ENCODE peak calls at places on chromosomes 6 and 20, in six cellular contexts. One of them, this sample, is unnamed.
A peak's percentile ranks its signal among the peaks of the same experiment; 100 is the strongest.

GRCh38 chr6:165973473-165973872 is 194.2 kb downstream of the TBXT start:
- DNase-seq in pancreas: no peak
- DNase-seq in Panc1: no peak
- DNase-seq in spleen: no peak
- DNase-seq in CD8-positive, alpha-beta T cell: no peak
- DNase-seq in upper lobe of right lung: no peak
- DNase-seq in this sample: no peak

GRCh38 chr20:35235881-35236280 is 9.4 kb downstream of the MMP24 start:
- DNase-seq in upper lobe of right lung: peak; percentile 82
- DNase-seq in Panc1: no peak
- DNase-seq in spleen: no peak
- DNase-seq in CD8-positive, alpha-beta T cell: no peak
- DNase-seq in pancreas: no peak
- DNase-seq in this sample: no peak

GRCh38 chr6:154615483-154616025 is 105.1 kb upstream of the CNKSR3 start:
- DNase-seq in pancreas: peak; percentile 89
- DNase-seq in upper lobe of right lung: peak; percentile 73
- DNase-seq in spleen: no peak
- DNase-seq in Panc1: peak; percentile 33
- DNase-seq in CD8-positive, alpha-beta T cell: no peak
- DNase-seq in this sample: no peak

GRCh38 chr20:33676121-33676520 is 1.9 kb upstream of the NECAB3 start:
- DNase-seq in upper lobe of right lung: no peak
- DNase-seq in Panc1: no peak
- DNase-seq in spleen: no peak
- DNase-seq in pancreas: no peak
- DNase-seq in CD8-positive, alpha-beta T cell: no peak
- DNase-seq in this sample: no peak

GRCh38 chr6:124983383-124983782 is 21.1 kb downstream of the RNF217 start:
- DNase-seq in pancreas: no peak
- DNase-seq in spleen: no peak
- DNase-seq in Panc1: no peak
- DNase-seq in CD8-positive, alpha-beta T cell: no peak
- DNase-seq in upper lobe of right lung: no peak
- DNase-seq in this sample: no peak

GRCh38 chr6:85323435-85324040 is 126.3 kb upstream of the NT5E start:
- DNase-seq in spleen: no peak
- DNase-seq in Panc1: peak; percentile 42
- DNase-seq in pancreas: peak; percentile 80
- DNase-seq in CD8-positive, alpha-beta T cell: peak; percentile 58
- DNase-seq in upper lobe of right lung: no peak
- DNase-seq in this sample: no peak

GRCh38 chr6:19719691-19720127 is 117.5 kb upstream of the ID4 start:
- DNase-seq in pancreas: no peak
- DNase-seq in CD8-positive, alpha-beta T cell: no peak
- DNase-seq in upper lobe of right lung: no peak
- DNase-seq in spleen: no peak
- DNase-seq in Panc1: no peak
- DNase-seq in this sample: no peak

GRCh38 chr6:32794510-32794909 is 22.3 kb downstream of the HLA-DOB start:
- DNase-seq in upper lobe of right lung: no peak
- DNase-seq in spleen: no peak
- DNase-seq in pancreas: no peak
- DNase-seq in Panc1: no peak
- DNase-seq in CD8-positive, alpha-beta T cell: no peak
- DNase-seq in this sample: no peak

GRCh38 chr6:141394125-141394536 is 738.6 kb upstream of the GJE1 start:
- DNase-seq in spleen: no peak
- DNase-seq in CD8-positive, alpha-beta T cell: no peak
- DNase-seq in upper lobe of right lung: no peak
- DNase-seq in pancreas: peak; percentile 47
- DNase-seq in Panc1: no peak
- DNase-seq in this sample: no peak

GRCh38 chr6:115643762-115644161 is 416.9 kb downstream of the FRK start:
- DNase-seq in pancreas: no peak
- DNase-seq in CD8-positive, alpha-beta T cell: no peak
- DNase-seq in spleen: no peak
- DNase-seq in Panc1: no peak
- DNase-seq in upper lobe of right lung: no peak
- DNase-seq in this sample: no peak

GRCh38 chr20:52420805-52421204 is 229.2 kb upstream of the ZFP64 start:
- DNase-seq in Panc1: no peak
- DNase-seq in CD8-positive, alpha-beta T cell: no peak
- DNase-seq in pancreas: no peak
- DNase-seq in upper lobe of right lung: no peak
- DNase-seq in spleen: no peak
- DNase-seq in this sample: no peak
- H3K4me3 ChIP-seq in Panc1: no peak overlapping the region
- H3K4me3 ChIP-seq in CD8-positive, alpha-beta T cell: no peak overlapping the region
- H3K4me3 ChIP-seq in pancreas: no peak overlapping the region
- H3K4me3 ChIP-seq in upper lobe of right lung: no peak overlapping the region
- H3K4me3 ChIP-seq in spleen: no peak overlapping the region
- H3K4me3 ChIP-seq in this sample: no peak overlapping the region

GRCh38 chr20:59458645-59459044 is 145.7 kb upstream of the PHACTR3 start:
- DNase-seq in CD8-positive, alpha-beta T cell: no peak
- DNase-seq in pancreas: no peak
- DNase-seq in upper lobe of right lung: no peak
- DNase-seq in Panc1: no peak
- DNase-seq in spleen: peak; percentile 15
- DNase-seq in this sample: no peak

GRCh38 chr20:59453634-59454241 is 150.6 kb upstream of the PHACTR3 start:
- DNase-seq in spleen: peak; percentile 47
- DNase-seq in Panc1: no peak
- DNase-seq in CD8-positive, alpha-beta T cell: no peak
- DNase-seq in pancreas: no peak
- DNase-seq in upper lobe of right lung: no peak
- DNase-seq in this sample: no peak

GRCh38 chr20:59452856-59453255 is 151.5 kb upstream of the PHACTR3 start:
- DNase-seq in CD8-positive, alpha-beta T cell: no peak
- DNase-seq in pancreas: no peak
- DNase-seq in spleen: peak; percentile 62
- DNase-seq in Panc1: no peak
- DNase-seq in upper lobe of right lung: no peak
- DNase-seq in this sample: no peak

GRCh38 chr20:59456342-59457132 is 147.8 kb upstream of the PHACTR3 start:
- DNase-seq in pancreas: no peak
- DNase-seq in upper lobe of right lung: no peak
- DNase-seq in Panc1: no peak
- DNase-seq in CD8-positive, alpha-beta T cell: no peak
- DNase-seq in spleen: peak; percentile 58
- DNase-seq in this sample: no peak

DNA sequence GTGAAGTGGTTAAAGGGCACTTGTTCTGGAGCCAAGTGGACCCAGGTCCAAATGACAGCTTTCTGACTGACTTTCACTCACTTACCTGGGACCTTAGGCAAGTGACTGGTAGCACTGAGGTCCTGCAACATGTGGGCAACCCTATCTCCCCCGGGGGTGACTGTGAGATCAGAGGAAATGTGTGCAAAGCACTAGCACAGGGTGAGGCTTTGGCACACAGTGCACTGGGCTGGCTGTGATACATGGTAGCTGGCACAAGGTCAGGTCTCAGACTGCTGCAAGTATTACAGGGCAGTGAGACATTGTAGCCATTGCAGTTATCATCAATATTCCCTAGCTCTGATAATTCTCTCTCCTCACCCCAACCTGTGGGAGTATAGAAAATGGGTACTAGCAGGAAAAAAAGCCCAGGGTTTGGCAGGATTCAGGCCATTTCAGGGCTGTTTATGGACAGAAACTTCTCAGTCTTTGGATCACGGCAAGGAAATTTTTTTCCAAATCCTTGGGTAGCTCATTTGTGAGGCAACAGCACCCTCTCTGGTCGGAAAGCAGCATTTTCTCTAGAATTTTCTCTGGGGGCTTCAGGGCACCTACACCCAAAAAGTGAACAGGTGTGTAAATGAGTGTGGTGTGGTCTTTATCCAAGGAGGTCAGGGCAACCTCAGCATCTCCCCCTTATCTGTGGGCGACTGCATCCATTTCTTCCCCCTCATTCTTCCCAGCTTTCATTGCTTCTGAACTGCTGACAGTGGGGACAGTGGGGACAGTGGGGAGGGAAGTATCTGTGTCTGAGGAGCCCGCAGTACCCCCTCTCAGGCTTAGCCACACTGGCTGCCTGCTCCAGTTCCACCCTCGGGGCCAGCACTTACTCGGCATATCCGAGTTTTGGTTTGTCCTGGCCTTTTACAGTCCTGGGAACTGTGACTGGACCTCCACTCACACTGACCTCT is 148.7 kb upstream of the PHACTR3 start:
- DNase-seq in Panc1: no peak
- DNase-seq in upper lobe of right lung: no peak
- DNase-seq in spleen: peak; percentile 47
- DNase-seq in pancreas: no peak
- DNase-seq in CD8-positive, alpha-beta T cell: no peak
- DNase-seq in this sample: no peak
- H3K27me3 ChIP-seq in Panc1: peaks cover 4% of the 10 kb centered on the region
- H3K27me3 ChIP-seq in upper lobe of right lung: no peaks in the 10 kb centered on the region
- H3K27me3 ChIP-seq in spleen: peaks cover 11% of the 10 kb centered on the region
- H3K27me3 ChIP-seq in pancreas: no peaks in the 10 kb centered on the region
- H3K27me3 ChIP-seq in CD8-positive, alpha-beta T cell: no peaks in the 10 kb centered on the region
- H3K27me3 ChIP-seq in this sample: no peaks in the 10 kb centered on the region

DNA sequence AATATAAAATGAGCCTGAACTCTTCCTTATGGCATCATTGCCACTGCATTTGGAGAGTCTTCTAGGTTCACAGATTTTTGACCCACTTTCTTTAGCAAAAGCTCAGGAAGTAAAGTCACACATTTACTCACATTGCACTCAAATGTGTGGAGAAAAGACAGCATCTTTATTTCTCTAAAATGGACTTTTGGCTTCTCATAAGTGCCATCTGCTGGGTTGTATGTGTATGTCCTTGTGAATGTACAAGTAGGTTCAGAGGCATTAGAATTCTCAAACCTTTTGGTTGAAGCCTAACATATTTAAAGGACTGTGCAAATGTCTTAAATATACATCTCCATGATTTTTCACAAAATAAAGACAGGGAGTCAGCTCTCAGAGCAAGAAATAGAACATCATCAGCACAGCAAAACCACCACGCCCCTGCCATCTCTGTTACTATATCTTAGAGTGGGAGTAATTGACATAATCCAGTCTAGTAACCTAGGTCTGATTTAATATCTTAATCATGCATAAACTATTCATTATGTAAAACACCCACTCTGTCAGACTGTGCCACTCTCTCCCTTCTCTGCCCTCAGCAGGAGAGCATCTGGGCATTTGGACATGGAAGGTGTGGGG is 42.2 kb upstream of the SPTLC3 start:
- DNase-seq in CD8-positive, alpha-beta T cell: no peak
- DNase-seq in spleen: no peak
- DNase-seq in upper lobe of right lung: no peak
- DNase-seq in pancreas: no peak
- DNase-seq in Panc1: no peak
- DNase-seq in this sample: no peak
- TF ChIP-seq CTCF in CD8-positive, alpha-beta T cell: no peak
- TF ChIP-seq CTCF in spleen: peak; percentile 39
- TF ChIP-seq CTCF in upper lobe of right lung: peak; percentile 22
- TF ChIP-seq CTCF in pancreas: no peak
- TF ChIP-seq CTCF in Panc1: peak; percentile 6
- TF ChIP-seq CTCF in this sample: peak; percentile 16

GRCh38 chr6:77143659-77144447 is 319.4 kb downstream of the HTR1B start:
- DNase-seq in Panc1: no peak
- DNase-seq in upper lobe of right lung: no peak
- DNase-seq in spleen: no peak
- DNase-seq in pancreas: peak; percentile 58
- DNase-seq in CD8-positive, alpha-beta T cell: no peak
- DNase-seq in this sample: no peak

GRCh38 chr6:77151241-77151640 is 312.1 kb downstream of the HTR1B start:
- DNase-seq in pancreas: no peak
- DNase-seq in Panc1: no peak
- DNase-seq in spleen: no peak
- DNase-seq in upper lobe of right lung: no peak
- DNase-seq in CD8-positive, alpha-beta T cell: no peak
- DNase-seq in this sample: no peak

GRCh38 chr6:77150736-77151135 is 312.6 kb downstream of the HTR1B start:
- DNase-seq in pancreas: no peak
- DNase-seq in CD8-positive, alpha-beta T cell: no peak
- DNase-seq in upper lobe of right lung: no peak
- DNase-seq in spleen: no peak
- DNase-seq in Panc1: no peak
- DNase-seq in this sample: no peak

DNA sequence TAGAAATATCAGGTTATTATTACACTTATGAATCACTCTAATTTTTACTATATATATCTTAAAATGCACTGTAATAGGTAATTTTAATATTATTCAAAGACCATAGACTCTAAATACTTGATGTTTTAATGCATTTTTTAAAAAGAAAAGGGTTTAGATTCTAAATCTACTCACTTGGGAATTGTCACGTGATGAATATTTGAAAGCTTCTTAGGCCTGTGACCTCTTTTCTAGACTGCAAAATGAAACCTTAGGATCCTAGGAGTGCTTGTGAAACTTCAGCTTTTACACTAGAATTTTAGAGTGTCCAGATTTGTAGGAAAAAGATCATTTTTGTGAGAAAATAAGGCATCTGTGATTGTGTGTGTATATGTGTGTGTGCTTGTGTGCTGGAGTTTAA is 318.0 kb downstream of the HTR1B start:
- DNase-seq in upper lobe of right lung: no peak
- DNase-seq in spleen: no peak
- DNase-seq in Panc1: no peak
- DNase-seq in CD8-positive, alpha-beta T cell: no peak
- DNase-seq in pancreas: no peak
- DNase-seq in this sample: no peak
- H3K4me3 ChIP-seq in upper lobe of right lung: no peak overlapping the region
- H3K4me3 ChIP-seq in spleen: no peak overlapping the region
- H3K4me3 ChIP-seq in Panc1: no peak overlapping the region
- H3K4me3 ChIP-seq in CD8-positive, alpha-beta T cell: no peak overlapping the region
- H3K4me3 ChIP-seq in pancreas: no peak overlapping the region
- H3K4me3 ChIP-seq in this sample: no peak overlapping the region

DNA sequence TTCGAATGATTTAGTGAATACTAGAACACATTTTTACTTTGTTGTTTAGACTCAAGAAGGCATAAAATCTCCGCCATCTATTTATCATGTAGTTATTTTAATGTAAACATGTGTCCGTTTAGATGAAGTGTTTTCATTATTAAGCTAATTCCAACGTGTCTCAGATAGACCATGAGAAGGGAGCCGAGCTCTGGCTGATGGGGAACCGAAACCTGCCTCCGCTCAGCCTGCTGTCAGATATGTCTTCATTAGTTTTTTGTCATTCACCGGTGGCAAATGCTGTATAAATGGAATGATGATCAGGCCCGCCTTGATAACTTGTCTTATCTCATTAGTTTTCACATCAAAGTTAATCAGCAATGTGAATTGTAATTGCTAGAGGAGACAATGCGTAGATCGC is 136.5 kb downstream of the LINC00237 start:
- DNase-seq in upper lobe of right lung: no peak
- DNase-seq in spleen: no peak
- DNase-seq in pancreas: no peak
- DNase-seq in Panc1: no peak
- DNase-seq in CD8-positive, alpha-beta T cell: no peak
- DNase-seq in this sample: no peak
- H3K27me3 ChIP-seq in upper lobe of right lung: peaks cover 6% of the 10 kb centered on the region
- H3K27me3 ChIP-seq in spleen: no peaks in the 10 kb centered on the region
- H3K27me3 ChIP-seq in pancreas: no peaks in the 10 kb centered on the region
- H3K27me3 ChIP-seq in Panc1: peaks cover 4% of the 10 kb centered on the region
- H3K27me3 ChIP-seq in CD8-positive, alpha-beta T cell: no peaks in the 10 kb centered on the region
- H3K27me3 ChIP-seq in this sample: no peaks in the 10 kb centered on the region

DNA sequence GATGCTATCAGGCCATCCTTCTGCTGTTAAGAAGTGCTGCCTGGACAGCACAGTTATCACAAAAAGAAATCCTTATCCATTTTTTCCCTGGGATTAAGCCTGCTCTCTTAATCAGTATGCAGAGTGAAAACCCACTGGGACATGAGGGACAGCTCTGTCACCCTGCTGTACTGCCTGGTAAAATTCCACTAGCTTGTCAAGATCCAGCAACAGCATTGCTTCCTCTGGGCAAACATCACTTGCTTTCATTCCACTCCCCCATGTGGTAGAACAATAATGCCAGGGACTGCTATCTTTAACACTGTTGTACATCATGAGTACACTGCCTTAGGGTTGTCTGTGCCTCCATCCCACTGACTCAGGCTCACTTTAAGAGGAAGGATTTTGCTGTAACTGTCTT is 331.3 kb downstream of the KIF16B start:
- DNase-seq in upper lobe of right lung: no peak
- DNase-seq in CD8-positive, alpha-beta T cell: no peak
- DNase-seq in spleen: no peak
- DNase-seq in Panc1: peak; percentile 17
- DNase-seq in pancreas: no peak
- DNase-seq in this sample: no peak
- TF ChIP-seq CTCF in upper lobe of right lung: no peak
- TF ChIP-seq CTCF in CD8-positive, alpha-beta T cell: no peak
- TF ChIP-seq CTCF in spleen: peak; percentile 36
- TF ChIP-seq CTCF in Panc1: peak; percentile 37
- TF ChIP-seq CTCF in pancreas: no peak
- TF ChIP-seq CTCF in this sample: no peak